ENCODE peak calls at places on chromosomes 7 and 10, in four cellular contexts. O is A549, E is sigmoid colon, K is tibial nerve. F is an unnamed sample.

GRCh38 chr10:71981024-71981867 is 17.1 kb downstream of the CHST3 start:
- DNase-seq in K (no peak), O (no peak), E (peak), F (no peak)

GRCh38 chr10:98263088-98263487 is 4.9 kb downstream of the LOXL4 start:
- DNase-seq in E (no peak), O (no peak), K (no peak), F (no peak)

GRCh38 chr7:1087462-1087809 is 477 bp upstream of the GPER1 start:
- DNase-seq in O (no peak), K (no peak), E (no peak), F (no peak)

GRCh38 chr7:7478569-7478968 is 57.1 kb downstream of the COL28A1 start:
- DNase-seq in K (no peak), E (no peak), O (no peak), F (no peak)

GRCh38 chr7:159035571-159036073 is 109.0 kb downstream of the VIPR2 start:
- DNase-seq in K (peak), E (peak), O (no peak), F (peak)

GRCh38 chr10:46527241-46527811 is 29.1 kb downstream of the GPRIN2 start:
- DNase-seq in E (peak), K (no peak), O (no peak), F (peak)

GRCh38 chr10:128143531-128143930 is 17.3 kb upstream of the MKI67 start:
- DNase-seq in O (no peak), K (no peak), E (no peak), F (no peak)

GRCh38 chr7:44430054-44430453 is 60.4 kb downstream of the NUDCD3 start:
- DNase-seq in O (no peak), E (no peak), K (no peak), F (no peak)

GRCh38 chr7:27175005-27175625 is 995 bp upstream of the HOXA10 start:
- DNase-seq in E (peak), K (no peak), O (no peak), F (no peak)

GRCh38 chr10:92594194-92594593 is 1.3 kb downstream of the KIF11 start:
- DNase-seq in E (no peak), K (no peak), O (no peak), F (no peak)

GRCh38 chr7:7569113-7569527 is 2.4 kb downstream of the MIOS start:
- DNase-seq in O (no peak), E (no peak), K (no peak), F (no peak)

GRCh38 chr7:149692557-149692982 is 80.8 kb downstream of the ZNF467 start:
- DNase-seq in E (no peak), K (no peak), O (no peak), F (no peak)

GRCh38 chr10:70266701-70267100 is 17.1 kb downstream of the NPFFR1 start:
- DNase-seq in E (no peak), O (no peak), K (no peak), F (no peak)

DNA sequence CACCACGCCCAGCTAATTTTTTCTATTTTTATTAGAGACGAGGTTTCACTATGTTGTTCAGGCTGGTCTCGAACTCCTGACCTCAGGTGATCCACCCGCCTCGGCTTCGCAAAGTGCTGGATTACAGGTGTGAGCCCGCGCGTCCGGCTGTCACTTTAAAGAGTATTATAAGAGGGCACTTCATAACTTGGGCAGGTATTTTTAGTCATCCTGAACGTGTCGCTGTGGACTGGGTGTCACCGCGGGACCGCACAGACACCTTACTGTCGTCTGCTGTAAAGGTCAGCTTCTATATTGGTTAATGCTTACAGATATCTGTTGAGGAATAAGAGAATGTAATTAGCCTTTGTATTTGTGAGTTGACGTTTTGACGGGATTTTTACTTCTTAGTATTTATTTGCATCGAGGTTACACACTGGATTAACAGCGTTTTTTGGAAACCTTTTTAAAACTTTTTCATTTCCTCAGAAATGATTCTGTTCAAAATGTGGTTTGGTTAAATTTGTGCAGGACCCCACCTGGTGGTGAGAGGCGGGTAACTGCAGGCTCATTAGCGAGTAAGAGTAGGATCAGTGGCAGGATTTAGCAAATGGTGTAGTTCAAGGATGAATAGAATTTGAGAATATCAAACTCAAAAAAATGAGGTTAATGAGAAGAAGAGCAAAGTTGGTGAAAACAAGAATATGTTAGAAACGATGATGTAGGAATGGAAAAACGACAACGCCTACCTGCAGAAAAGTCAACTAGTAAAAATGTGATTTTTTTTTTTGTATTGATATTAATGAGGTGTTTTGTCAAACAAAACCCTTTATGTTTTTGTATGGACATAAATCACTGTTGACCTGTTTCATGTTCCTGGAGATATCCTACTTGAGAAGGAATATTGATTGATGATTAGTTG is 3.2 kb downstream of the DNAJB6 start:
- DNase-seq in K (peak), O (peak), E (peak), F (peak)
- TF ChIP-seq EP300 in K (no peak), O (no peak), E (no peak), F (no peak)

GRCh38 chr7:87003872-87004798 is 55.3 kb downstream of the ELAPOR2 start:
- DNase-seq in K (no peak), E (no peak), O (no peak), F (no peak)
- TF ChIP-seq EP300 in K (no peak), E (no peak), O (no peak), F (no peak)

GRCh38 chr7:145624618-145625017 is 492.0 kb upstream of the CNTNAP2 start:
- DNase-seq in K (no peak), O (no peak), E (no peak), F (no peak)
- TF ChIP-seq EP300 in K (no peak), O (no peak), E (no peak), F (no peak)

GRCh38 chr10:30510184-30510931 is 76.4 kb downstream of the MAP3K8 start:
- DNase-seq in O (peak), E (peak), K (peak), F (no peak)
- TF ChIP-seq EP300 in O (no peak), E (no peak), K (no peak), F (no peak)